ENCODE peak calls at places on chromosomes 5 and 9, in ten cellular contexts. L, V, B, E, O, Q, U, Y, M and H are unnamed samples.

GRCh38 chr9:73080110-73080683 is 71.5 kb upstream of the ANXA1 start:
- DNase-seq in L (peak), V (no peak), B (no peak), E (no peak), O (no peak), Q (no peak), U (peak), Y (no peak), M (no peak), H (no peak)

GRCh38 chr5:3345195-3345594 is 250.4 kb upstream of the IRX1 start:
- DNase-seq in L (no peak), V (no peak), B (no peak), E (peak), O (no peak), Q (no peak), U (no peak), Y (peak), M (no peak), H (no peak)

GRCh38 chr9:109935406-109936087 is 155.5 kb downstream of the PALM2AKAP2 start:
- DNase-seq in L (no peak), V (no peak), B (no peak), E (no peak), O (no peak), Q (no peak), U (no peak), Y (no peak), M (no peak), H (no peak)

GRCh38 chr9:120741701-120742100 is 27.4 kb upstream of the MEGF9 start:
- DNase-seq in L (no peak), V (peak), B (no peak), E (no peak), O (no peak), Q (no peak), U (no peak), Y (no peak), M (no peak), H (no peak)

GRCh38 chr9:110638381-110638954 is 30.1 kb upstream of the MUSK start:
- DNase-seq in L (no peak), V (peak), B (no peak), E (no peak), O (peak), Q (no peak), U (no peak), Y (no peak), M (no peak), H (no peak)

GRCh38 chr5:13814293-13814692 is 130.2 kb downstream of the DNAH5 start:
- DNase-seq in L (no peak), V (peak), B (no peak), E (no peak), O (no peak), Q (no peak), U (no peak), Y (no peak), M (no peak), H (no peak)

GRCh38 chr5:140073296-140073695 is 30.2 kb upstream of the NRG2 start:
- DNase-seq in L (no peak), V (peak), B (no peak), E (no peak), O (peak), Q (no peak), U (no peak), Y (no peak), M (no peak), H (no peak)

GRCh38 chr5:133365326-133365725 is 247.0 kb downstream of the FSTL4 start:
- DNase-seq in L (peak), V (no peak), B (no peak), E (no peak), O (no peak), Q (no peak), U (peak), Y (no peak), M (peak), H (no peak)

GRCh38 chr9:91426123-91426745 is 2.6 kb upstream of the NFIL3 start:
- DNase-seq in L (no peak), V (peak), B (no peak), E (no peak), O (no peak), Q (no peak), U (no peak), Y (no peak), M (no peak), H (no peak)

GRCh38 chr5:88954511-88954910 is 71.5 kb upstream of the MEF2C start:
- DNase-seq in L (no peak), V (no peak), B (no peak), E (no peak), O (no peak), Q (no peak), U (no peak), Y (no peak), M (no peak), H (no peak)

GRCh38 chr5:112923148-112923917 is 1.3 kb upstream of the REEP5 start:
- DNase-seq in L (no peak), V (no peak), B (no peak), E (no peak), O (no peak), Q (no peak), U (no peak), Y (no peak), M (no peak), H (no peak)

GRCh38 chr5:139677404-139678282 is 29.5 kb downstream of the CXXC5 start:
- DNase-seq in L (peak), V (no peak), B (no peak), E (no peak), O (no peak), Q (no peak), U (peak), Y (no peak), M (peak), H (no peak)

GRCh38 chr5:172603425-172603824 is 37.6 kb upstream of the NEURL1B start:
- DNase-seq in L (no peak), V (no peak), B (peak), E (peak), O (no peak), Q (no peak), U (no peak), Y (no peak), M (no peak), H (peak)

GRCh38 chr9:133924453-133924852 is 67.7 kb downstream of the VAV2 start:
- DNase-seq in L (no peak), V (no peak), B (no peak), E (no peak), O (no peak), Q (no peak), U (no peak), Y (no peak), M (no peak), H (no peak)

GRCh38 chr9:110604101-110604710 is 24.7 kb upstream of the SVEP1 start:
- DNase-seq in L (no peak), V (no peak), B (no peak), E (no peak), O (no peak), Q (no peak), U (no peak), Y (no peak), M (no peak), H (no peak)

GRCh38 chr9:121768416-121769015 is 117.1 kb downstream of the DAB2IP start:
- DNase-seq in L (no peak), V (no peak), B (peak), E (no peak), O (no peak), Q (no peak), U (no peak), Y (peak), M (peak), H (no peak)

GRCh38 chr5:6732634-6733410 is 19.6 kb downstream of the TENT4A start:
- DNase-seq in L (no peak), V (peak), B (peak), E (peak), O (no peak), Q (no peak), U (no peak), Y (no peak), M (peak), H (peak)

GRCh38 chr5:176458904-176459561 is 10.8 kb downstream of the FAF2 start:
- DNase-seq in L (no peak), V (no peak), B (no peak), E (no peak), O (no peak), Q (no peak), U (no peak), Y (no peak), M (no peak), H (no peak)

GRCh38 chr5:126414874-126415502 is 8.2 kb upstream of the GRAMD2B start:
- DNase-seq in L (no peak), V (peak), B (no peak), E (no peak), O (peak), Q (no peak), U (no peak), Y (no peak), M (no peak), H (peak)

GRCh38 chr5:78523314-78524193 is 125.0 kb downstream of the LHFPL2 start:
- DNase-seq in L (no peak), V (no peak), B (no peak), E (no peak), O (no peak), Q (no peak), U (no peak), Y (no peak), M (no peak), H (no peak)

GRCh38 chr5:148147415-148147814 is 20.9 kb upstream of the SPINK14 start:
- DNase-seq in L (no peak), V (peak), B (no peak), E (no peak), O (no peak), Q (no peak), U (no peak), Y (no peak), M (no peak), H (no peak)

GRCh38 chr5:94777163-94777885 is 158.9 kb downstream of the SLF1 start:
- DNase-seq in L (no peak), V (no peak), B (no peak), E (no peak), O (no peak), Q (no peak), U (no peak), Y (no peak), M (no peak), H (no peak)

GRCh38 chr5:176446884-176447537 is 1.2 kb upstream of the FAF2 start:
- DNase-seq in L (peak), V (no peak), B (no peak), E (peak), O (no peak), Q (no peak), U (peak), Y (no peak), M (peak), H (peak)

GRCh38 chr5:14061106-14061505 is 82.0 kb upstream of the TRIO start:
- DNase-seq in L (no peak), V (no peak), B (no peak), E (no peak), O (no peak), Q (no peak), U (no peak), Y (no peak), M (no peak), H (no peak)

GRCh38 chr9:125544988-125545651 is 161.9 kb downstream of the MAPKAP1 start:
- DNase-seq in L (no peak), V (no peak), B (no peak), E (peak), O (peak), Q (no peak), U (no peak), Y (no peak), M (no peak), H (no peak)

GRCh38 chr5:96426831-96427230 is 6.2 kb downstream of the PCSK1 start:
- DNase-seq in L (no peak), V (no peak), B (no peak), E (no peak), O (no peak), Q (no peak), U (no peak), Y (no peak), M (no peak), H (no peak)

GRCh38 chr9:135925496-135926133 is 18.3 kb upstream of the CAMSAP1 start:
- DNase-seq in L (no peak), V (peak), B (no peak), E (no peak), O (no peak), Q (no peak), U (no peak), Y (peak), M (no peak), H (no peak)